ENCODE peak calls at places on chromosomes 1 and 21, in five cellular contexts. V is BE2C, W is K562, D is HCT116, M is T47D. A is an unnamed sample.
A peak's percentile ranks its signal among the peaks of the same experiment; 100 is the strongest.

GRCh38 chr1:94734963-94735899 is 84.9 kb upstream of the SLC44A3 start:
- DNase-seq in V (no peak), W (peak; percentile 20), D (no peak), M (no peak), A (peak; percentile 83)

GRCh38 chr1:31798433-31799195 is 17.2 kb downstream of the SPOCD1 start:
- DNase-seq in M (no peak), D (no peak), V (no peak), W (no peak), A (no peak)

GRCh38 chr1:200372095-200372884 is 37.5 kb downstream of the ZNF281 start:
- DNase-seq in V (no peak), W (no peak), M (no peak), D (peak; percentile 51), A (no peak)

GRCh38 chr1:206832352-206832751 is 33.1 kb upstream of the IL20 start:
- DNase-seq in W (no peak), M (no peak), V (no peak), D (no peak), A (peak; percentile 59)

GRCh38 chr21:31222142-31222541 is 121.9 kb downstream of the TIAM1 start:
- DNase-seq in W (no peak), V (no peak), D (no peak), M (no peak), A (no peak)

GRCh38 chr1:88697503-88697902 is 13.4 kb downstream of the PKN2 start:
- DNase-seq in W (no peak), D (no peak), V (no peak), M (no peak), A (no peak)

GRCh38 chr1:245953876-245954660 is 553.0 kb downstream of the SMYD3 start:
- DNase-seq in D (no peak), M (peak; percentile 19), V (peak; percentile 27), W (no peak), A (peak; percentile 76)

GRCh38 chr1:185935360-185935759 is 201.2 kb downstream of the HMCN1 start:
- DNase-seq in M (no peak), W (no peak), V (no peak), D (no peak), A (no peak)

GRCh38 chr21:42106425-42106824 is 35.3 kb downstream of the UMODL1 start:
- DNase-seq in M (no peak), V (no peak), D (no peak), W (no peak), A (no peak)

GRCh38 chr1:9658186-9658585 is 6.7 kb downstream of the PIK3CD start:
- DNase-seq in M (no peak), D (no peak), W (peak; percentile 32), V (no peak), A (no peak)

GRCh38 chr1:185352067-185352466 is 35.0 kb upstream of the IVNS1ABP start:
- DNase-seq in M (no peak), W (no peak), D (no peak), V (no peak), A (no peak)

GRCh38 chr1:151945725-151946365 is 36.5 kb upstream of the THEM4 start:
- DNase-seq in V (peak; percentile 81), M (no peak), D (peak; percentile 93), W (peak; percentile 89), A (peak; percentile 96)

GRCh38 chr1:208977012-208977411 is 606.5 kb upstream of the CAMK1G start:
- DNase-seq in D (no peak), W (no peak), V (no peak), M (no peak), A (no peak)

GRCh38 chr21:36048357-36048756 is 12.0 kb downstream of the SETD4 start:
- DNase-seq in M (no peak), W (no peak), D (no peak), V (no peak), A (no peak)

GRCh38 chr1:76055987-76056386 is 18.6 kb upstream of the ST6GALNAC3 start:
- DNase-seq in M (no peak), V (no peak), W (no peak), D (no peak), A (no peak)

GRCh38 chr1:20511518-20512428 is 3.8 kb upstream of the MUL1 start:
- DNase-seq in W (no peak), D (no peak), V (no peak), M (no peak), A (no peak)

GRCh38 chr1:201542166-201543045 is 3.5 kb downstream of the NAV1 start:
- DNase-seq in V (no peak), W (no peak), D (no peak), M (no peak), A (no peak)

GRCh38 chr1:227733751-227734545 is 1.2 kb downstream of the JMJD4 start:
- DNase-seq in V (no peak), W (no peak), D (no peak), M (no peak), A (no peak)

GRCh38 chr1:32199717-32200072 is 700 bp upstream of the CCDC28B start:
- DNase-seq in W (no peak), V (no peak), M (no peak), D (no peak), A (no peak)

GRCh38 chr1:202624781-202625108 is 85.5 kb downstream of the SYT2 start:
- DNase-seq in W (no peak), V (no peak), D (no peak), M (no peak), A (no peak)

GRCh38 chr21:31117046-31117916 is 79.0 kb upstream of the KRTAP19-8 start:
- DNase-seq in V (no peak), M (no peak), D (peak; percentile 50), W (no peak), A (no peak)

GRCh38 chr1:157968503-157968902 is 24.9 kb upstream of the KIRREL1 start:
- DNase-seq in V (peak; percentile 11), W (no peak), D (no peak), M (no peak), A (no peak)

GRCh38 chr1:970242-970972 is 4.1 kb downstream of the PLEKHN1 start:
- DNase-seq in V (no peak), W (no peak), D (no peak), M (no peak), A (no peak)

GRCh38 chr21:29290245-29290644 is 8.5 kb upstream of the BACH1 start:
- DNase-seq in D (no peak), M (no peak), W (no peak), V (no peak), A (peak; percentile 81)

GRCh38 chr1:30466610-30467009 is 256.8 kb downstream of the MATN1 start:
- DNase-seq in V (no peak), M (no peak), D (no peak), W (no peak), A (no peak)

GRCh38 chr21:43984905-43985689 is 27.0 kb upstream of the TRAPPC10 start:
- DNase-seq in M (no peak), W (no peak), D (no peak), V (no peak), A (no peak)

A was measured in OCI-M1.